ENCODE peak calls at places on chromosomes 2 and 18, in eight cellular contexts. L is brain microvascular endothelial cell, E is cardiac fibroblast, W is stomach, P is IMR-90, C is PC-9, O is HFF-Myc, Z is ovary. T is an unnamed sample.

GRCh38 chr2:10311736-10312135 is 9.0 kb downstream of the HPCAL1 start:
- DNase-seq in L (no peak), E (no peak), W (no peak), P (no peak), C (no peak), O (no peak), Z (no peak), T (no peak)

GRCh38 chr2:219176818-219177593 is at the start of gene CNPPD1:
- DNase-seq in L (peak), E (peak), W (peak), P (peak), C (peak), O (no peak), Z (peak), T (peak)

GRCh38 chr18:31657823-31658669 is 26.3 kb downstream of the B4GALT6 start:
- DNase-seq in L (peak), E (no peak), W (no peak), P (no peak), C (no peak), O (no peak), Z (no peak), T (no peak)

GRCh38 chr2:226791487-226792081 is 8.0 kb downstream of the IRS1 start:
- DNase-seq in L (peak), E (peak), W (peak), P (peak), C (peak), O (no peak), Z (peak), T (peak)

GRCh38 chr2:191782351-191782750 is 64.5 kb downstream of the CAVIN2 start:
- DNase-seq in L (no peak), E (no peak), W (no peak), P (no peak), C (no peak), O (no peak), Z (no peak), T (no peak)

GRCh38 chr2:17747684-17748452 is 5.7 kb downstream of the SMC6 start:
- DNase-seq in L (no peak), E (no peak), W (no peak), P (peak), C (no peak), O (no peak), Z (no peak), T (peak)

GRCh38 chr2:121442889-121443288 is 87.8 kb upstream of the RNU4ATAC start:
- DNase-seq in L (no peak), E (no peak), W (no peak), P (no peak), C (no peak), O (no peak), Z (no peak), T (no peak)

GRCh38 chr18:36333418-36333817 is 35.9 kb downstream of the FHOD3 start:
- DNase-seq in L (no peak), E (peak), W (no peak), P (peak), C (no peak), O (peak), Z (no peak), T (peak)

GRCh38 chr18:42274488-42275137 is 319.6 kb downstream of the PIK3C3 start:
- DNase-seq in L (peak), E (peak), W (no peak), P (peak), C (no peak), O (peak), Z (no peak), T (peak)

GRCh38 chr2:122100371-122101150 is 345.1 kb downstream of the TSN start:
- DNase-seq in L (no peak), E (peak), W (no peak), P (peak), C (no peak), O (no peak), Z (no peak), T (no peak)

GRCh38 chr2:1010373-1011017 is 59.8 kb downstream of the SNTG2 start:
- DNase-seq in L (no peak), E (peak), W (no peak), P (no peak), C (no peak), O (no peak), Z (no peak), T (no peak)

GRCh38 chr2:146741260-146741659 is 1103.6 kb upstream of the ACVR2A start:
- DNase-seq in L (no peak), E (no peak), W (no peak), P (no peak), C (no peak), O (no peak), Z (no peak), T (no peak)

GRCh38 chr2:119491776-119492525 is 32.3 kb downstream of the SCTR start:
- DNase-seq in L (peak), E (peak), W (peak), P (peak), C (peak), O (peak), Z (no peak), T (peak)

GRCh38 chr2:119490653-119491195 is 33.6 kb downstream of the SCTR start:
- DNase-seq in L (no peak), E (no peak), W (no peak), P (no peak), C (no peak), O (no peak), Z (no peak), T (no peak)

GRCh38 chr2:119495948-119496347 is 28.3 kb downstream of the SCTR start:
- DNase-seq in L (no peak), E (no peak), W (peak), P (no peak), C (no peak), O (no peak), Z (no peak), T (no peak)

GRCh38 chr2:119496682-119497081 is 27.6 kb downstream of the SCTR start:
- DNase-seq in L (no peak), E (no peak), W (no peak), P (no peak), C (no peak), O (no peak), Z (no peak), T (no peak)

DNA sequence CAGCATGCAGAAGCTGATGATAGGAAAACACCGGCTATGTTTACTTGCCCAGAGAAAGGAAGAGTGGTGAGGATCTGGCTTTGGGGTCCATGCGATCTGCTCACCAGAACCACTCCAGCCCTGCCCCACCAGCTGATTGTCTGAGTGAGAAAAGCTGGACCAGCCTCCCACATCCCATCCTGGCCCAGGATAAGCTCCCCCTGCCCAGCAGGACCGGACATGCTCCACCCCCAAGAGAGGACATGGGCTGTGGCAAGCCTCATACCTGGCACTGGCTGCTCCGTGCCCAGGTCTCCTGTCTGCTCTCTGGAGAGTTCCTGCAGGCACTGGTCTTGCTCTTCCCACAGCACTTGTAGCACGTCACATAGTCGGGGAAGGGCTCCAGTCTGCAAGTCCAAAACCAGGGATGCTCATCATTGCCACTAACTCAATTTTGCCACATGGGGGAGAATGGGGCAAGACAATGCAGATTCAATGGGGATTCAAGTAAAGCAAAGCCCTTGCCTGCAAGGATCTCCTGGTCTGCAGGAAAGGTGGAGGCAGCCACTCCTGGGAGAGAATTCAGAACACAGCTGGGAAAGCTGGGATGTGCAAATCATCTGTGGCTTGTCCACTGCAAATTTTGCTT is 30.0 kb downstream of the SCTR start:
- DNase-seq in L (no peak), E (no peak), W (no peak), P (no peak), C (no peak), O (no peak), Z (no peak), T (no peak)
- TF ChIP-seq CTCF in L (no peak), E (no peak), W (no peak), P (no peak), C (no peak), O (no peak), Z (no peak), T (no peak)

GRCh38 chr2:213243189-213244044 is 40.8 kb upstream of the SPAG16 start:
- DNase-seq in L (no peak), E (no peak), W (no peak), P (no peak), C (no peak), O (no peak), Z (no peak), T (no peak)
- H3K4me3 ChIP-seq in L (no peak), E (no peak), W (no peak), P (no peak), C (no peak), O (no peak), Z (no peak), T (no peak)

DNA sequence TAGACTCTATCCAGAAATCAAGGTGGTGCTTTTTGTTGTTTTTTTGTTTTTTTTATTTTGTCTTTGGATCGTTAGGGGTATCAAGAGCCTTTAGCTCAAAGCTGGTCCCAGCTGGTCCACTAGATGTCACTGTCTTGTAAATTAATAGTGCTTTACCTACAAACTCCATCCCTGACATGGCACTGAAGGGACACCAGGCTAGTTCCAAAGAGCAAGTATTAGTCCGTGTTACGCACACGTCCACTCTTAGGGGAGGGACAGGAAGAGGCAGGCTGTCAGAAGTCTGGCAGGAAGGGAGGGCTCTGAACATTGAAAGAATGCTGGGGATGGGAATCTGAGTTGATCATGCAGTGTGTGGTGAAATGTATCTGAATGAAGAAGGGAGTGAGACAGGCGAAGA is 85.9 kb upstream of the CCBE1 start:
- DNase-seq in L (peak), E (peak), W (no peak), P (peak), C (peak), O (peak), Z (no peak), T (peak)
- TF ChIP-seq CTCF in L (peak), E (peak), W (peak), P (peak), C (peak), O (peak), Z (peak), T (peak)

GRCh38 chr18:28091197-28091596 is 85.7 kb downstream of the CDH2 start:
- DNase-seq in L (no peak), E (no peak), W (no peak), P (no peak), C (no peak), O (no peak), Z (no peak), T (no peak)

GRCh38 chr18:28087173-28087563 is 89.8 kb downstream of the CDH2 start:
- DNase-seq in L (no peak), E (peak), W (peak), P (no peak), C (no peak), O (no peak), Z (no peak), T (peak)

GRCh38 chr18:28081516-28081915 is 95.4 kb downstream of the CDH2 start:
- DNase-seq in L (no peak), E (no peak), W (no peak), P (no peak), C (no peak), O (no peak), Z (no peak), T (no peak)

GRCh38 chr18:28088477-28088876 is 88.5 kb downstream of the CDH2 start:
- DNase-seq in L (no peak), E (no peak), W (no peak), P (no peak), C (no peak), O (no peak), Z (no peak), T (no peak)

DNA sequence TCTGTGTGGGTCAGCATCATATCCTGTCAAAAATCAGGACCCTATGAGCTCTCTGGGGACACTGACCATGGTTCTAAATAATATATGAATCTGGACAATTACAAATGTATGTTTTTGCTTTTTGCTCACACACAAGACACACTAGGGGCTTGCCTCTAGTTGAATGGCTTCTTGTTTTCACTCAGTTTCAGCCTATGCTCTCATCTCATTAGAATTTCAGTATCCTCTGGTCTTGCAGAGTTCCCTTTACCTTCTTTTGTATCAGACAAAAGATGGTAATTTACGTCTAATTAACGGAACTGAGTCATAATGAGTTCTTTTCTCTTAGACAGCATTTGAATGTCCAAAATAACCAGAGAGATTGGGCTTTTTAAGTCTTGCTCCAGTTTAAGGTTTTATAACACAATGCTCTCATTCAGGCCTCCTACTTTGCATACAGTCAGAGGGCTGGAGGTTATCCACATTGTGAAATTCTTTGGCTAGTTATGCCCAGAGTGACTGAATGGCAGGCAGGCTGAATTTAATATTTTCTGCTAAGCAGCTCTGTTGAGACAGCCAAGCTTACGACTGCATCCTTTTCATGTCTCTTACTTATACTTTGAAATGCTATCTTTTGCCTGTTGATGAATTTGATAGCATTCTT is 90.3 kb downstream of the CDH2 start:
- DNase-seq in L (peak), E (peak), W (no peak), P (peak), C (no peak), O (no peak), Z (no peak), T (peak)
- H3K4me3 ChIP-seq in L (no peak), E (no peak), W (no peak), P (no peak), C (no peak), O (no peak), Z (no peak), T (peak)

GRCh38 chr2:197324801-197325200 is 14.2 kb upstream of the ANKRD44 start:
- DNase-seq in L (no peak), E (no peak), W (no peak), P (no peak), C (no peak), O (no peak), Z (no peak), T (no peak)

GRCh38 chr2:197328461-197328860 is 17.9 kb upstream of the ANKRD44 start:
- DNase-seq in L (no peak), E (no peak), W (no peak), P (no peak), C (no peak), O (no peak), Z (no peak), T (no peak)

GRCh38 chr2:197322729-197323720 is 12.4 kb upstream of the ANKRD44 start:
- DNase-seq in L (no peak), E (peak), W (no peak), P (no peak), C (no peak), O (no peak), Z (no peak), T (no peak)

GRCh38 chr2:197327073-197327775 is 16.6 kb upstream of the ANKRD44 start:
- DNase-seq in L (no peak), E (peak), W (no peak), P (no peak), C (no peak), O (no peak), Z (no peak), T (no peak)

GRCh38 chr2:197327776-197328169 is 17.2 kb upstream of the ANKRD44 start:
- DNase-seq in L (no peak), E (no peak), W (no peak), P (no peak), C (no peak), O (no peak), Z (no peak), T (no peak)
- TF ChIP-seq CTCF in L (no peak), E (no peak), W (no peak), P (no peak), C (no peak), O (no peak), Z (no peak), T (no peak)

T was measured in fibroblast of the aortic adventitia.